ENCODE peak calls at places on chromosome 19, in eight cellular contexts. Y, V, M, G, C, Q, E and X are unnamed samples.

GRCh38 chr19:40344422-40344821 is 3.8 kb downstream of the C19orf47 start:
- DNase-seq in Y (no peak), V (no peak), M (no peak), G (no peak), C (no peak), Q (no peak), E (no peak), X (no peak)

GRCh38 chr19:35641515-35642151 is at the start of gene ETV2:
- DNase-seq in Y (peak), V (no peak), M (peak), G (no peak), C (peak), Q (no peak), E (peak), X (no peak)

GRCh38 chr19:50703915-50704548 is 15.6 kb downstream of the SHANK1 start:
- DNase-seq in Y (no peak), V (no peak), M (no peak), G (no peak), C (no peak), Q (no peak), E (peak), X (peak)

GRCh38 chr19:927044-927706 is 1.3 kb downstream of the ARID3A start:
- DNase-seq in Y (peak), V (no peak), M (no peak), G (no peak), C (no peak), Q (peak), E (peak), X (peak)

GRCh38 chr19:47618771-47619170 is 9.8 kb downstream of the BICRA start:
- DNase-seq in Y (no peak), V (no peak), M (no peak), G (no peak), C (no peak), Q (no peak), E (no peak), X (no peak)

GRCh38 chr19:38726284-38726673 is 18.0 kb downstream of the CAPN12 start:
- DNase-seq in Y (no peak), V (no peak), M (no peak), G (no peak), C (no peak), Q (no peak), E (no peak), X (no peak)

GRCh38 chr19:19053508-19054314 is 10.1 kb upstream of the SLC25A42 start:
- DNase-seq in Y (peak), V (no peak), M (peak), G (peak), C (peak), Q (peak), E (peak), X (peak)

GRCh38 chr19:44575116-44575700 is 38.2 kb upstream of the IGSF23 start:
- DNase-seq in Y (peak), V (no peak), M (no peak), G (no peak), C (no peak), Q (no peak), E (no peak), X (no peak)

GRCh38 chr19:57587529-57587928 is 3.6 kb downstream of the ZIK1 start:
- DNase-seq in Y (peak), V (peak), M (no peak), G (no peak), C (no peak), Q (peak), E (no peak), X (no peak)

GRCh38 chr19:35919306-35919705 is 11.2 kb upstream of the TYROBP start:
- DNase-seq in Y (no peak), V (no peak), M (no peak), G (no peak), C (no peak), Q (no peak), E (no peak), X (no peak)

GRCh38 chr19:7983995-7984837 is 21.2 kb downstream of the ELAVL1 start:
- DNase-seq in Y (no peak), V (no peak), M (no peak), G (no peak), C (no peak), Q (no peak), E (no peak), X (no peak)

GRCh38 chr19:15288146-15288963 is 44.0 kb downstream of the BRD4 start:
- DNase-seq in Y (no peak), V (no peak), M (no peak), G (no peak), C (no peak), Q (peak), E (peak), X (peak)

GRCh38 chr19:3855321-3855720 is 13.5 kb downstream of the ZFR2 start:
- DNase-seq in Y (no peak), V (peak), M (no peak), G (no peak), C (no peak), Q (no peak), E (no peak), X (peak)

GRCh38 chr19:39265321-39265916 is 2.8 kb upstream of the IFNL2 start:
- DNase-seq in Y (no peak), V (no peak), M (no peak), G (no peak), C (no peak), Q (no peak), E (peak), X (peak)

GRCh38 chr19:30558793-30559192 is 186.6 kb downstream of the ZNF536 start:
- DNase-seq in Y (no peak), V (no peak), M (no peak), G (no peak), C (no peak), Q (no peak), E (no peak), X (no peak)

GRCh38 chr19:681029-681626 is 4.9 kb downstream of the FSTL3 start:
- DNase-seq in Y (no peak), V (no peak), M (peak), G (peak), C (no peak), Q (no peak), E (no peak), X (no peak)

GRCh38 chr19:15584541-15585115 is 30.4 kb upstream of the CYP4F8 start:
- DNase-seq in Y (peak), V (peak), M (peak), G (peak), C (peak), Q (peak), E (peak), X (peak)

GRCh38 chr19:40640744-40641143 is 39.6 kb downstream of the LTBP4 start:
- DNase-seq in Y (no peak), V (no peak), M (no peak), G (no peak), C (no peak), Q (no peak), E (no peak), X (no peak)

GRCh38 chr19:23957660-23958281 is 43.1 kb downstream of the ZNF726 start:
- DNase-seq in Y (peak), V (peak), M (no peak), G (no peak), C (no peak), Q (peak), E (peak), X (no peak)

GRCh38 chr19:16921766-16922591 is 33.2 kb downstream of the F2RL3 start:
- DNase-seq in Y (no peak), V (no peak), M (no peak), G (no peak), C (no peak), Q (no peak), E (no peak), X (no peak)

GRCh38 chr19:1089126-1089771 is 5.9 kb downstream of the POLR2E start:
- DNase-seq in Y (no peak), V (no peak), M (no peak), G (no peak), C (no peak), Q (no peak), E (no peak), X (no peak)

GRCh38 chr19:30799854-30800755 is 427.9 kb downstream of the ZNF536 start:
- DNase-seq in Y (no peak), V (peak), M (peak), G (no peak), C (peak), Q (peak), E (peak), X (no peak)

GRCh38 chr19:5030136-5030820 is 61.4 kb downstream of the KDM4B start:
- DNase-seq in Y (no peak), V (no peak), M (no peak), G (no peak), C (no peak), Q (no peak), E (no peak), X (no peak)

GRCh38 chr19:17602872-17603552 is 47.6 kb downstream of the COLGALT1 start:
- DNase-seq in Y (no peak), V (no peak), M (no peak), G (no peak), C (no peak), Q (no peak), E (no peak), X (no peak)

GRCh38 chr19:1747285-1748114 is 5.8 kb upstream of the ONECUT3 start:
- DNase-seq in Y (peak), V (peak), M (no peak), G (no peak), C (peak), Q (peak), E (no peak), X (peak)

GRCh38 chr19:1864480-1865171 is 1.2 kb upstream of the KLF16 start:
- DNase-seq in Y (peak), V (no peak), M (no peak), G (no peak), C (peak), Q (peak), E (peak), X (peak)